ENCODE peak calls at places on chromosome 13, in ten cellular contexts. R is endothelial cell of umbilical vein, W is breast epithelium, V is stomach, K is transverse colon, U is Panc1, B is esophagus muscularis mucosa, P is GM12878, L is sigmoid colon, I is H1. C is an unnamed sample.

GRCh38 chr13:84050551-84050950 is 168.3 kb upstream of the SLITRK1 start:
- DNase-seq in R (no peak), W (no peak), V (no peak), K (no peak), U (no peak), B (no peak), P (no peak), L (no peak), I (no peak), C (no peak)

GRCh38 chr13:19984430-19985218 is 26.1 kb downstream of the ZMYM2 start:
- DNase-seq in R (peak; percentile 45), W (no peak), V (no peak), K (no peak), U (peak; percentile 2), B (no peak), P (peak; percentile 50), L (no peak), I (no peak), C (no peak)

GRCh38 chr13:66835040-66835628 is 395.0 kb downstream of the PCDH9 start:
- DNase-seq in R (peak; percentile 63), W (no peak), V (peak; percentile 38), K (peak; percentile 18), U (no peak), B (peak; percentile 93), P (no peak), L (peak; percentile 71), I (no peak), C (no peak)

GRCh38 chr13:33543631-33544030 is 258.1 kb upstream of the STARD13 start:
- DNase-seq in R (peak; percentile 29), W (no peak), V (no peak), K (no peak), U (no peak), B (no peak), P (no peak), L (no peak), I (no peak), C (no peak)

GRCh38 chr13:90918551-90918950 is 428.9 kb upstream of the MIR17HG start:
- DNase-seq in R (no peak), W (no peak), V (no peak), K (no peak), U (no peak), B (no peak), P (no peak), L (no peak), I (no peak), C (no peak)

GRCh38 chr13:45167611-45168554 is 33.0 kb downstream of the KCTD4 start:
- DNase-seq in R (no peak), W (peak; percentile 81), V (peak; percentile 82), K (peak; percentile 77), U (no peak), B (no peak), P (no peak), L (no peak), I (no peak), C (peak; percentile 78)

GRCh38 chr13:75258159-75258782 is 223.7 kb downstream of the TBC1D4 start:
- DNase-seq in R (peak; percentile 65), W (no peak), V (no peak), K (no peak), U (peak; percentile 12), B (peak; percentile 12), P (no peak), L (no peak), I (no peak), C (no peak)

GRCh38 chr13:43006893-43007631 is 15.0 kb upstream of the EPSTI1 start:
- DNase-seq in R (no peak), W (no peak), V (no peak), K (no peak), U (no peak), B (no peak), P (no peak), L (no peak), I (no peak), C (no peak)

GRCh38 chr13:30792257-30793000 is 57.1 kb downstream of the ALOX5AP start:
- DNase-seq in R (peak; percentile 96), W (peak; percentile 91), V (peak; percentile 71), K (peak; percentile 50), U (no peak), B (no peak), P (no peak), L (peak; percentile 89), I (no peak), C (peak; percentile 82)

GRCh38 chr13:20127563-20128458 is 33.0 kb downstream of the GJA3 start:
- DNase-seq in R (peak; percentile 38), W (peak; percentile 25), V (peak; percentile 70), K (peak; percentile 77), U (no peak), B (no peak), P (no peak), L (peak; percentile 82), I (peak; percentile 84), C (peak; percentile 37)

DNA sequence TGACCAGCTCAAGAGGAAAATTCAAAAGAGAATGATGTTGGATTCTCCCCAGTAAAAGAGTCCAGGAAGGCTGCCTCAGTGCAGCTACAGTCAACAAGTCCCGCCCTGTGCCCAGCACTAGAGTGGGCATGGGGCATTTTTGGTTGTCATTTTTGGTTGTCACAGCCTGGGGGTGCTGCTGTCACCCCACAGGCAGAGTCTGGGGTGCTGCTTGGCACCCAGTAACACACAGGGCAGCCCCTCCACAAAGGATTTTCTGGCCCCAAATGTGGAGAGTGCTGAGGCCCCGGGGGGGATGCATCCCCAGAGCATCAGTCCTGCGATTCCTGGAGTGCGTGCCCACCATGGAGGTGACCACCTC is 28.2 kb upstream of the TMEM255B start:
- DNase-seq in R (no peak), W (no peak), V (no peak), K (no peak), U (no peak), B (no peak), P (no peak), L (no peak), I (no peak), C (no peak)
- H3K9me3 ChIP-seq in R (no peaks in the 10 kb centered on the region), W (no peaks in the 10 kb centered on the region), V (no peaks in the 10 kb centered on the region), K (no peaks in the 10 kb centered on the region), U (no peaks in the 10 kb centered on the region), B (no peaks in the 10 kb centered on the region), P (no peaks in the 10 kb centered on the region), L (no peaks in the 10 kb centered on the region), I (peaks cover 37% of the 10 kb centered on the region), C (no peaks in the 10 kb centered on the region)

DNA sequence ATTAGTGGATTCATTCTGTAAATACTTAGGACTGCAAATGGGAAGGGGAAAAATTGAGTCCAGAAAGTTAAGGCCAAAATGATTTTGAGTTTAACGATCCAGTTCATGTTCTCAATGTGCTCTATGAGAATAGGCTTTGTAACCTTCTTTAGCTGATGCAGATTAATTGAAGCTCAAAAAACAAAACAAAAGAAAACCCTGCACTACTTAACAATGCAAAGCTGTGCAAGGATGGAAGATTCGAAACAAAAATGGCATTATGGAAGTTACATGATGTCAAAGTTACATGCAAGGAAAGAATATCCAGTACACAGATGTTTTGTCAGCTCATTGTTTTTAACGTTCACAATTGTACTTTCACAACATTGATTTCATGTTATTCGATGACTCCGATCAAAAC is 79.2 kb upstream of the RAP2A start:
- DNase-seq in R (no peak), W (no peak), V (no peak), K (no peak), U (no peak), B (no peak), P (no peak), L (no peak), I (no peak), C (no peak)
- H3K36me3 ChIP-seq in R (peaks cover 19% of the 10 kb centered on the region), W (peaks cover 6% of the 10 kb centered on the region), V (peaks cover 47% of the 10 kb centered on the region), K (peaks cover 34% of the 10 kb centered on the region), U (peaks cover 46% of the 10 kb centered on the region), B (peaks cover 8% of the 10 kb centered on the region), P (no peaks in the 10 kb centered on the region), L (no peaks in the 10 kb centered on the region), I (no peaks in the 10 kb centered on the region), C (no peaks in the 10 kb centered on the region)

DNA sequence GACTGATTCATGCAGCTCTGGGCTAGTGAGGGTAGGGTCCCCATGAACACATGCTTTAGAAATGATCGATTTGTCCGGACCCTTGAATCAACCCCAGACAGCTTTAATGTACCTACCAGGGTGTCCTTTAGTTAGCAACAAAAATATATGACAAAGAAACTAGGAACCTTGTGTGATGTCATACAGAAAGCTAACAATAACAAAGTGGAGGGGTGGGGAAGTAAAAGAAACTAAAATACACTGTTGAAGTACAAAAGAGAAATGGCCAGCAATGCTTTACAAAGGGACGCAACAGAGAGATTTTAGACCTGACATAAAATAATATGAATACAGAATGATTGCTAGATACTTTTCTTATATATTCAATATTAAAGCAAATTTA is 40.0 kb downstream of the DZIP1 start:
- DNase-seq in R (no peak), W (no peak), V (no peak), K (no peak), U (no peak), B (no peak), P (no peak), L (no peak), I (no peak), C (no peak)
- TF ChIP-seq POLR2AphosphoS5 in R (no peak), W (no peak), V (no peak), K (no peak), U (no peak), B (no peak), P (no peak), L (no peak), I (no peak), C (no peak)

DNA sequence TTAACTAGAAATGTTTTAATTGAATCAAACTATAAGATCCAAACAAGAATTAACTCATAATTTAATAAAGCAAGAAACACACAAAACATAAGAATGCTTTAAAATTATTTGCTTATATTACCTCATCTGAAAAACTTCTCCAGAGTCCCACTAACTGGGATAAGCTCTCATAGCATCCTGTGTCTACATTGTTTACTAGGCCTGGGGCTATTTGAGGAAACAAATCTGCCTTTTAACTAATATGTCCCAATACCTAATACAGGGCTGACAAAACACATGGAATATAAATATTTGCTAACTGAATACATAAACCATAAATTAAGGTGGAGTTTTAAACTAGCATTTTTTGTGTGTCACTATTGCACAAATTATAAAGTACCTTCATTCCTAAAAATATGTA is 1399.8 kb upstream of the SLC10A2 start:
- DNase-seq in R (no peak), W (no peak), V (no peak), K (no peak), U (no peak), B (no peak), P (no peak), L (no peak), I (no peak), C (no peak)
- H3K9me3 ChIP-seq in R (no peaks in the 10 kb centered on the region), W (no peaks in the 10 kb centered on the region), V (no peaks in the 10 kb centered on the region), K (no peaks in the 10 kb centered on the region), U (no peaks in the 10 kb centered on the region), B (no peaks in the 10 kb centered on the region), P (no peaks in the 10 kb centered on the region), L (no peaks in the 10 kb centered on the region), I (peaks cover 3% of the 10 kb centered on the region), C (no peaks in the 10 kb centered on the region)

GRCh38 chr13:113635709-113636108 is 22.3 kb downstream of the ATP4B start:
- DNase-seq in R (no peak), W (no peak), V (no peak), K (no peak), U (no peak), B (no peak), P (no peak), L (peak; percentile 34), I (no peak), C (no peak)
- H3K36me3 ChIP-seq in R (peaks cover 61% of the 10 kb centered on the region), W (no peaks in the 10 kb centered on the region), V (peaks cover 100% of the 10 kb centered on the region), K (peaks cover 56% of the 10 kb centered on the region), U (peaks cover 6% of the 10 kb centered on the region), B (peaks cover 30% of the 10 kb centered on the region), P (peaks cover 42% of the 10 kb centered on the region), L (peaks cover 17% of the 10 kb centered on the region), I (peaks cover 49% of the 10 kb centered on the region), C (no peaks in the 10 kb centered on the region)

GRCh38 chr13:99417821-99418662 is 83.2 kb upstream of the TM9SF2 start:
- DNase-seq in R (no peak), W (no peak), V (peak; percentile 20), K (no peak), U (no peak), B (no peak), P (no peak), L (no peak), I (no peak), C (no peak)
- TF ChIP-seq POLR2AphosphoS5 in R (no peak), W (no peak), V (no peak), K (no peak), U (no peak), B (no peak), P (no peak), L (no peak), I (no peak), C (no peak)

C was measured in prostate gland.